ENCODE peak calls at places on chromosomes 4 and X, in ten cellular contexts. L, H, N, A, C, X, R, G, U and K are unnamed samples.
A peak's percentile ranks its signal among the peaks of the same experiment; 100 is the strongest.

GRCh38 chrX:23786268-23786815 is 3.4 kb downstream of the SAT1 start:
- DNase-seq in R (no peak), X (no peak), G (no peak), H (no peak), N (no peak), U (no peak), L (no peak), C (no peak), A (no peak), K (no peak)

GRCh38 chr4:5203309-5203708 is 152.0 kb downstream of the STK32B start:
- DNase-seq in X (no peak), R (no peak), A (no peak), H (no peak), U (no peak), N (no peak), C (no peak), G (no peak), L (no peak), K (no peak)

GRCh38 chr4:115343171-115343570 is 229.8 kb upstream of the NDST4 start:
- DNase-seq in N (no peak), U (no peak), H (no peak), X (no peak), G (no peak), L (no peak), R (no peak), A (no peak), C (no peak), K (no peak)

GRCh38 chrX:113429011-113429410 is 588.4 kb upstream of the AMOT start:
- DNase-seq in X (no peak), C (no peak), G (no peak), R (no peak), N (peak; percentile 53), U (no peak), A (no peak), L (no peak), H (no peak), K (no peak)

GRCh38 chrX:1178580-1179057 is 33.8 kb downstream of the CRLF2 start:
- DNase-seq in N (no peak), X (no peak), G (no peak), A (no peak), U (no peak), H (no peak), R (no peak), C (peak; percentile 8), L (peak; percentile 24), K (peak; percentile 35)

GRCh38 chr4:98706200-98706813 is 47.9 kb upstream of the TSPAN5 start:
- DNase-seq in N (no peak), U (no peak), H (no peak), C (no peak), R (peak; percentile 8), X (no peak), L (peak; percentile 2), A (no peak), G (peak; percentile 7), K (peak; percentile 78)

GRCh38 chrX:12701625-12702024 is 89.6 kb upstream of the PRPS2 start:
- DNase-seq in H (no peak), U (peak; percentile 78), L (peak; percentile 56), G (peak; percentile 41), C (peak; percentile 86), N (no peak), X (no peak), A (no peak), R (no peak), K (no peak)

GRCh38 chr4:98728433-98728832 is 70.0 kb upstream of the TSPAN5 start:
- DNase-seq in G (peak; percentile 5), H (no peak), N (no peak), L (peak; percentile 84), R (no peak), U (peak; percentile 37), X (no peak), C (no peak), A (no peak), K (no peak)

GRCh38 chrX:104854188-104854587 is 288.2 kb downstream of the IL1RAPL2 start:
- DNase-seq in X (no peak), U (no peak), A (no peak), R (no peak), L (no peak), H (no peak), N (no peak), C (no peak), G (no peak), K (no peak)

GRCh38 chr4:137534516-137534915 is 2.2 kb upstream of the PCDH18 start:
- DNase-seq in U (no peak), H (no peak), C (no peak), A (no peak), R (no peak), G (no peak), L (no peak), X (no peak), N (no peak), K (no peak)

GRCh38 chr4:1416948-1417260 is 10.7 kb upstream of the NKX1-1 start:
- DNase-seq in G (no peak), N (peak; percentile 41), C (no peak), X (no peak), A (no peak), H (no peak), L (no peak), U (no peak), R (no peak), K (no peak)